ENCODE peak calls at places on chromosomes 11 and 22, in ten cellular contexts. X, B, O, W, M, Y, D, F, G and C are unnamed samples.

GRCh38 chr11:65649656-65650546 is 12.0 kb downstream of the SIPA1 start:
- DNase-seq in M (no peak), X (no peak), Y (no peak), O (no peak), B (no peak), D (no peak), G (no peak), F (no peak), W (no peak), C (no peak)

GRCh38 chr11:14673824-14674432 is 30.3 kb downstream of the PDE3B start:
- DNase-seq in D (no peak), G (no peak), B (no peak), Y (no peak), M (no peak), W (no peak), O (no peak), X (no peak), F (no peak), C (no peak)

GRCh38 chr22:42114721-42115120 is 15.9 kb downstream of the CYP2D6 start:
- DNase-seq in Y (no peak), X (no peak), W (no peak), D (no peak), O (no peak), M (no peak), B (no peak), F (peak), G (no peak), C (no peak)

GRCh38 chr11:70050243-70050642 is 27.9 kb upstream of the ANO1 start:
- DNase-seq in W (no peak), B (no peak), X (no peak), D (no peak), M (no peak), Y (no peak), F (no peak), G (no peak), O (peak), C (no peak)

GRCh38 chr22:38317237-38317994 is at the start of gene CSNK1E:
- DNase-seq in B (peak), O (no peak), G (peak), W (peak), D (peak), X (peak), Y (peak), M (peak), F (peak), C (peak)

GRCh38 chr11:112248216-112248615 is 12.4 kb downstream of the PLET1 start:
- DNase-seq in O (no peak), B (no peak), Y (no peak), F (no peak), M (no peak), X (no peak), W (no peak), D (no peak), G (no peak), C (no peak)

GRCh38 chr11:102780491-102780918 is at the start of gene MMP10:
- DNase-seq in G (no peak), F (no peak), W (no peak), B (no peak), M (peak), X (no peak), Y (no peak), O (no peak), D (no peak), C (no peak)

GRCh38 chr11:118924591-118925585 is 838 bp downstream of the BCL9L start:
- DNase-seq in G (no peak), F (peak), M (no peak), D (no peak), O (no peak), Y (peak), B (no peak), W (peak), X (peak), C (no peak)

GRCh38 chr22:47049078-47049609 is 286.7 kb downstream of the TBC1D22A start:
- DNase-seq in B (no peak), W (no peak), O (no peak), Y (no peak), G (no peak), M (peak), D (no peak), X (no peak), F (no peak), C (no peak)

GRCh38 chr11:118002541-118003019 is 16.4 kb downstream of the IL10RA start:
- DNase-seq in B (no peak), O (no peak), W (peak), D (peak), F (peak), G (no peak), M (no peak), X (no peak), Y (no peak), C (no peak)

GRCh38 chr22:17633217-17633997 is 4.9 kb upstream of the ATP6V1E1 start:
- DNase-seq in M (peak), F (no peak), G (no peak), D (no peak), W (no peak), X (peak), B (no peak), O (no peak), Y (no peak), C (peak)

GRCh38 chr11:12144306-12145174 is 34.1 kb downstream of the MICAL2 start:
- DNase-seq in B (no peak), W (no peak), F (no peak), D (no peak), M (no peak), X (no peak), O (no peak), Y (peak), G (no peak), C (no peak)

GRCh38 chr22:24926849-24927579 is 19.5 kb downstream of the LHFPL7 start:
- DNase-seq in Y (no peak), F (no peak), D (no peak), X (no peak), G (no peak), B (no peak), O (no peak), W (no peak), M (peak), C (no peak)

GRCh38 chr11:65280646-65281045 is 18.9 kb downstream of the POLA2 start:
- DNase-seq in X (no peak), W (no peak), F (no peak), B (no peak), D (no peak), M (no peak), G (no peak), O (no peak), Y (no peak), C (no peak)

GRCh38 chr22:39994566-39995345 is at the start of gene FAM83F:
- DNase-seq in D (peak), F (peak), B (no peak), O (no peak), G (no peak), X (peak), W (no peak), M (peak), Y (peak), C (peak)

GRCh38 chr11:46381836-46382643 is 571 bp downstream of the MDK start:
- DNase-seq in X (no peak), M (no peak), D (no peak), W (no peak), B (no peak), G (no peak), Y (no peak), O (no peak), F (peak), C (peak)

GRCh38 chr22:20956258-20957117 is 10.6 kb upstream of the AIFM3 start:
- DNase-seq in B (no peak), W (no peak), M (no peak), G (no peak), O (no peak), Y (no peak), D (no peak), X (peak), F (no peak), C (peak)

GRCh38 chr11:134474942-134475341 is 62.9 kb upstream of the B3GAT1 start:
- DNase-seq in M (no peak), W (no peak), B (no peak), G (no peak), D (no peak), Y (no peak), O (peak), X (no peak), F (peak), C (no peak)

GRCh38 chr11:69343401-69344321 is 49.7 kb downstream of the MYEOV start:
- DNase-seq in X (no peak), G (no peak), B (no peak), D (no peak), O (peak), Y (no peak), M (no peak), W (no peak), F (no peak), C (no peak)

GRCh38 chr11:117919326-117920275 is 9.6 kb downstream of the TMPRSS13 start:
- DNase-seq in W (peak), O (no peak), D (no peak), X (no peak), M (no peak), B (no peak), Y (no peak), F (peak), G (no peak), C (no peak)

GRCh38 chr11:87661270-87661669 is 514.0 kb downstream of the RAB38 start:
- DNase-seq in M (no peak), D (no peak), Y (no peak), X (no peak), G (no peak), O (no peak), F (no peak), B (no peak), W (no peak), C (no peak)

GRCh38 chr11:67438121-67438902 is 830 bp upstream of the PTPRCAP start:
- DNase-seq in M (no peak), W (peak), F (peak), B (no peak), O (no peak), G (peak), D (peak), X (no peak), Y (peak), C (no peak)

GRCh38 chr11:130434521-130435223 is 6.3 kb upstream of the ADAMTS8 start:
- DNase-seq in D (peak), F (peak), W (peak), X (peak), Y (peak), M (peak), B (peak), O (no peak), G (peak), C (peak)

GRCh38 chr11:116693206-116694016 is 79.4 kb downstream of the BUD13 start:
- DNase-seq in Y (peak), D (no peak), W (no peak), O (no peak), M (peak), F (no peak), B (no peak), X (peak), G (no peak), C (peak)

GRCh38 chr11:65047581-65048422 is 6.8 kb downstream of the SAC3D1 start:
- DNase-seq in O (no peak), G (no peak), B (no peak), D (peak), M (no peak), X (no peak), F (peak), W (peak), Y (no peak), C (no peak)

GRCh38 chr22:49197500-49197899 is 630.2 kb downstream of the BRD1 start:
- DNase-seq in B (no peak), Y (no peak), M (no peak), O (peak), F (no peak), W (no peak), X (no peak), G (no peak), D (no peak), C (no peak)

GRCh38 chr11:45133871-45134270 is 12.6 kb upstream of the PRDM11 start:
- DNase-seq in B (no peak), D (no peak), F (no peak), W (no peak), M (no peak), X (no peak), Y (no peak), G (no peak), O (no peak), C (no peak)

GRCh38 chr22:50262460-50262911 is 1.0 kb upstream of the MAPK12 start:
- DNase-seq in G (no peak), Y (no peak), W (no peak), M (peak), O (no peak), D (no peak), X (peak), F (peak), B (no peak), C (peak)

GRCh38 chr22:44850946-44851345 is 98.6 kb downstream of the ARHGAP8 start:
- DNase-seq in Y (no peak), G (no peak), O (peak), M (no peak), W (no peak), D (no peak), X (no peak), B (no peak), F (no peak), C (no peak)

GRCh38 chr11:31819533-31820437 is 8.7 kb upstream of the PAX6 start:
- DNase-seq in D (no peak), X (no peak), Y (no peak), O (no peak), B (no peak), M (no peak), G (no peak), F (peak), W (no peak), C (no peak)

GRCh38 chr11:116386118-116386699 is 386.6 kb downstream of the BUD13 start:
- DNase-seq in W (no peak), O (no peak), X (no peak), F (no peak), D (no peak), M (no peak), Y (no peak), B (no peak), G (no peak), C (no peak)

GRCh38 chr11:16292167-16292859 is 64.0 kb downstream of the SOX6 start:
- DNase-seq in D (no peak), O (no peak), F (no peak), W (no peak), B (no peak), Y (no peak), G (no peak), M (no peak), X (no peak), C (no peak)